ENCODE peak calls at places on chromosomes 11 and 22, in seven cellular contexts. X, G, J, H, E, Q and V are unnamed samples.

GRCh38 chr11:48025983-48026340 is 45.6 kb downstream of the PTPRJ start:
- DNase-seq in X (no peak), G (no peak), J (no peak), H (no peak), E (no peak), Q (no peak), V (no peak)

GRCh38 chr11:115659061-115659963 is 155.1 kb upstream of the CADM1 start:
- DNase-seq in X (peak; percentile 35), G (peak; percentile 25), J (peak; percentile 79), H (peak; percentile 67), E (no peak), Q (no peak), V (no peak)

GRCh38 chr11:69930081-69931059 is 111.2 kb upstream of the FGF3 start:
- DNase-seq in X (no peak), G (no peak), J (peak; percentile 42), H (no peak), E (no peak), Q (no peak), V (no peak)

GRCh38 chr11:69344570-69345145 is 50.7 kb downstream of the MYEOV start:
- DNase-seq in X (no peak), G (no peak), J (peak; percentile 26), H (no peak), E (no peak), Q (no peak), V (no peak)

GRCh38 chr11:33227578-33228261 is 29.5 kb upstream of the HIPK3 start:
- DNase-seq in X (peak; percentile 87), G (no peak), J (no peak), H (no peak), E (no peak), Q (no peak), V (no peak)

GRCh38 chr11:1888347-1888753 is 3.3 kb downstream of the PRR33 start:
- DNase-seq in X (no peak), G (no peak), J (no peak), H (no peak), E (no peak), Q (no peak), V (no peak)

GRCh38 chr11:129277216-129277838 is 85.2 kb upstream of the ARHGAP32 start:
- DNase-seq in X (peak; percentile 5), G (no peak), J (no peak), H (no peak), E (no peak), Q (no peak), V (no peak)

GRCh38 chr11:129264114-129264513 is 72.0 kb upstream of the ARHGAP32 start:
- DNase-seq in X (no peak), G (no peak), J (no peak), H (no peak), E (no peak), Q (no peak), V (no peak)

GRCh38 chr11:66239998-66240780 is 28.2 kb upstream of the RAB1B start:
- DNase-seq in X (no peak), G (no peak), J (peak; percentile 61), H (no peak), E (no peak), Q (no peak), V (no peak)

GRCh38 chr11:102438311-102439062 is 14.1 kb downstream of the TMEM123 start:
- DNase-seq in X (no peak), G (no peak), J (no peak), H (no peak), E (no peak), Q (no peak), V (no peak)

GRCh38 chr22:24230911-24231656 is 13.8 kb downstream of the GGT5 start:
- DNase-seq in X (no peak), G (no peak), J (peak; percentile 96), H (peak; percentile 71), E (no peak), Q (no peak), V (peak; percentile 62)

GRCh38 chr11:100918551-100919500 is 210.8 kb downstream of the PGR start:
- DNase-seq in X (no peak), G (no peak), J (no peak), H (peak; percentile 25), E (no peak), Q (no peak), V (no peak)

GRCh38 chr22:30290679-30291333 is 1.5 kb upstream of the CASTOR1 start:
- DNase-seq in X (peak; percentile 51), G (peak; percentile 77), J (peak; percentile 73), H (peak; percentile 48), E (peak; percentile 20), Q (no peak), V (no peak)

GRCh38 chr11:69352715-69353325 is 58.9 kb downstream of the MYEOV start:
- DNase-seq in X (peak; percentile 67), G (peak; percentile 93), J (peak; percentile 46), H (no peak), E (no peak), Q (no peak), V (no peak)

GRCh38 chr11:122115520-122116343 is at the start of gene BLID:
- DNase-seq in X (peak; percentile 69), G (no peak), J (peak; percentile 89), H (peak; percentile 80), E (no peak), Q (no peak), V (no peak)

DNA sequence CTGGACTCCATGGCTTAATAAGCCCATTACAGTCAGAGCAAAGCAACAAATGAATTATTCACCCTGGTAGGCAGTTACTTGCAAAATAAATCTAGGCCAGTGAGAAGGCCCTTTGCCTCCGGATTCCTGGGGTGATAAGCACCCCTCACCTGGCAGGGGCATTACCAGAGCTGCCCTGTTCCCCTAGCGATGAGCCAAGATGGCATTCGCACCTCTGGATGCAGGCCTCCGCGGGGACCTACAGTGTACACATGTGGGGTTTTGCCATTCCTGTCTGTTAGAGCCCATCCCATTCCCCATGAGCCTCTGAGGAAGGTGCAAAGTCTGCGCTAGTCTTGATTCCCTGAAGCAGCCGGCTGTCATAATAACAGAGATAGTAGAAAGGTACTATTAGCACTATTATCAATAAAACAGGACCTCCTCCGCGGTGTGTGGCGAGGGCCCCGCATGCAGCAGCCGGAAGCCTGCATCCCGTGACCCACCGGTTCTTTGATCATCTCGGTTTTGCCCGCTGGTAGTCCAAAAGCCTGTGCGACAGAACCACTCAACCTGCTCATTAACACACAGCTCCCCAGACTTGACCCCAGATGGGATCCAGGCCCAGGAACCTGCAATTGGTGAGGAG is 344.3 kb downstream of the BRD1 start:
- DNase-seq in X (no peak), G (no peak), J (no peak), H (no peak), E (no peak), Q (no peak), V (no peak)
- H3K9me3 ChIP-seq in X (peaks cover 2% of the 10 kb centered on the region), G (peaks cover 33% of the 10 kb centered on the region), J (no peaks in the 10 kb centered on the region), H (no peaks in the 10 kb centered on the region), E (no peaks in the 10 kb centered on the region), Q (peaks cover 20% of the 10 kb centered on the region), V (no peaks in the 10 kb centered on the region)

GRCh38 chr11:74538680-74539079 is 45.2 kb upstream of the LIPT2 start:
- DNase-seq in X (peak; percentile 67), G (peak; percentile 20), J (no peak), H (peak; percentile 10), E (no peak), Q (no peak), V (no peak)

GRCh38 chr11:74541466-74541865 is 47.9 kb upstream of the LIPT2 start:
- DNase-seq in X (no peak), G (no peak), J (no peak), H (no peak), E (no peak), Q (no peak), V (no peak)

GRCh38 chr11:74535371-74536118 is 42.0 kb upstream of the LIPT2 start:
- DNase-seq in X (no peak), G (no peak), J (no peak), H (no peak), E (no peak), Q (no peak), V (no peak)

GRCh38 chr11:74543991-74544390 is 48.4 kb upstream of the POLD3 start:
- DNase-seq in X (no peak), G (peak; percentile 49), J (no peak), H (no peak), E (no peak), Q (no peak), V (no peak)

GRCh38 chr11:74540270-74540669 is 46.7 kb upstream of the LIPT2 start:
- DNase-seq in X (no peak), G (no peak), J (no peak), H (no peak), E (no peak), Q (no peak), V (no peak)
- H3K9me3 ChIP-seq in X (peaks cover 8% of the 10 kb centered on the region), G (peaks cover 11% of the 10 kb centered on the region), J (peaks cover 58% of the 10 kb centered on the region), H (no peaks in the 10 kb centered on the region), E (peaks cover 22% of the 10 kb centered on the region), Q (peaks cover 4% of the 10 kb centered on the region), V (no peaks in the 10 kb centered on the region)

GRCh38 chr11:6283453-6284023 is 23.9 kb downstream of the CCKBR start:
- DNase-seq in X (no peak), G (no peak), J (no peak), H (no peak), E (no peak), Q (no peak), V (no peak)

GRCh38 chr11:6284250-6284649 is 24.6 kb downstream of the CCKBR start:
- DNase-seq in X (no peak), G (no peak), J (no peak), H (no peak), E (no peak), Q (no peak), V (no peak)

GRCh38 chr11:6285019-6285418 is 25.4 kb downstream of the CCKBR start:
- DNase-seq in X (no peak), G (no peak), J (peak; percentile 40), H (no peak), E (no peak), Q (no peak), V (no peak)
- H3K9me3 ChIP-seq in X (no peaks in the 10 kb centered on the region), G (no peaks in the 10 kb centered on the region), J (peaks cover 18% of the 10 kb centered on the region), H (no peaks in the 10 kb centered on the region), E (no peaks in the 10 kb centered on the region), Q (no peaks in the 10 kb centered on the region), V (no peaks in the 10 kb centered on the region)

GRCh38 chr22:48557473-48557872 is 1270.2 kb downstream of the BRD1 start:
- DNase-seq in X (no peak), G (no peak), J (no peak), H (no peak), E (no peak), Q (no peak), V (no peak)
- H3K9me3 ChIP-seq in X (no peaks in the 10 kb centered on the region), G (peaks cover 50% of the 10 kb centered on the region), J (no peaks in the 10 kb centered on the region), H (no peaks in the 10 kb centered on the region), E (no peaks in the 10 kb centered on the region), Q (peaks cover 49% of the 10 kb centered on the region), V (no peaks in the 10 kb centered on the region)